ENCODE peak calls at places on chromosomes 6 and 20, in eight cellular contexts. Z is osteocyte; K is DMS 273 treated with DMSO at 0.1 percent for 48 hours; Y is T-cell; L is effector CD8-positive, alpha-beta T cell; J is GM10248; H is esophagus squamous epithelium; B is stimulated activated CD4-positive, alpha-beta T cell treated with anti-CD3 and anti-CD28 coated beads, Interleukin-15, amount 100 ng/mL, for 1 hour. W is an unnamed sample.

GRCh38 chr6:19279137-19279747 is 557.9 kb upstream of the ID4 start:
- DNase-seq in Z (no peak), K (no peak), Y (no peak), L (no peak), J (no peak), H (no peak), B (no peak), W (no peak)

GRCh38 chr20:3839328-3839727 is 7.3 kb upstream of the MAVS start:
- DNase-seq in Z (no peak), K (no peak), Y (no peak), L (no peak), J (peak; percentile 15), H (no peak), B (no peak), W (peak; percentile 50)

GRCh38 chr6:46757206-46757564 is 10.5 kb downstream of the ANKRD66 start:
- DNase-seq in Z (no peak), K (no peak), Y (no peak), L (no peak), J (no peak), H (no peak), B (no peak), W (no peak)

GRCh38 chr20:26163890-26164289 is 467.2 kb upstream of the ZNF337 start:
- DNase-seq in Z (no peak), K (no peak), Y (no peak), L (no peak), J (no peak), H (no peak), B (no peak), W (no peak)

GRCh38 chr6:4274382-4275082 is 139.2 kb upstream of the ECI2 start:
- DNase-seq in Z (no peak), K (no peak), Y (no peak), L (no peak), J (no peak), H (no peak), B (no peak), W (peak; percentile 77)

GRCh38 chr20:54044156-54044555 is 26.2 kb downstream of the BCAS1 start:
- DNase-seq in Z (no peak), K (no peak), Y (no peak), L (no peak), J (no peak), H (no peak), B (no peak), W (no peak)

GRCh38 chr6:121520337-121521163 is 85.1 kb downstream of the GJA1 start:
- DNase-seq in Z (no peak), K (no peak), Y (no peak), L (no peak), J (no peak), H (no peak), B (no peak), W (peak; percentile 97)

GRCh38 chr6:84344005-84344404 is 116.6 kb upstream of the CEP162 start:
- DNase-seq in Z (no peak), K (no peak), Y (no peak), L (no peak), J (no peak), H (no peak), B (no peak), W (no peak)

GRCh38 chr6:74606488-74607135 is 599.2 kb downstream of the COL12A1 start:
- DNase-seq in Z (no peak), K (no peak), Y (no peak), L (no peak), J (no peak), H (no peak), B (no peak), W (peak; percentile 43)

GRCh38 chr6:148611213-148611612 is 135.6 kb upstream of the UST start:
- DNase-seq in Z (no peak), K (no peak), Y (no peak), L (no peak), J (no peak), H (no peak), B (no peak), W (no peak)

GRCh38 chr6:15425947-15426346 is 180.1 kb downstream of the JARID2 start:
- DNase-seq in Z (no peak), K (no peak), Y (no peak), L (no peak), J (no peak), H (no peak), B (no peak), W (no peak)

GRCh38 chr20:11172881-11173280 is 499.1 kb upstream of the JAG1 start:
- DNase-seq in Z (no peak), K (no peak), Y (no peak), L (no peak), J (no peak), H (no peak), B (no peak), W (no peak)

GRCh38 chr6:131213501-131213990 is 78.3 kb downstream of the AKAP7 start:
- DNase-seq in Z (no peak), K (no peak), Y (no peak), L (no peak), J (no peak), H (no peak), B (no peak), W (peak; percentile 28)

W was measured in dermis blood vessel endothelial cell.